ENCODE peak calls at places on chromosomes 7 and 10, in ten cellular contexts. M is endothelial cell of umbilical vein, W is spleen, P is K562, X is transverse colon, N is GM12878, K is prostate gland, H is upper lobe of left lung, O is HCT116, D is HepG2. V is an unnamed sample.

GRCh38 chr7:78473902-78474301 is 675.3 kb downstream of the PHTF2 start:
- DNase-seq in M (no peak), W (no peak), P (no peak), X (no peak), N (no peak), K (no peak), H (no peak), O (no peak), D (no peak), V (no peak)

GRCh38 chr7:22561895-22562593 is 62.1 kb upstream of the STEAP1B start:
- DNase-seq in M (peak; percentile 20), W (no peak), P (no peak), X (no peak), N (no peak), K (no peak), H (no peak), O (no peak), D (no peak), V (peak; percentile 63)

GRCh38 chr10:43059336-43059720 is 17.5 kb upstream of the RET start:
- DNase-seq in M (no peak), W (peak; percentile 9), P (no peak), X (no peak), N (no peak), K (no peak), H (no peak), O (no peak), D (no peak), V (no peak)

GRCh38 chr10:113108180-113108835 is 158.3 kb downstream of the TCF7L2 start:
- DNase-seq in M (no peak), W (no peak), P (peak; percentile 48), X (no peak), N (no peak), K (no peak), H (peak; percentile 34), O (no peak), D (no peak), V (peak; percentile 91)

GRCh38 chr7:29410981-29411380 is 152.7 kb upstream of the PRR15 start:
- DNase-seq in M (no peak), W (no peak), P (no peak), X (no peak), N (no peak), K (no peak), H (no peak), O (no peak), D (no peak), V (no peak)

GRCh38 chr7:138023618-138024333 is 21.9 kb upstream of the CREB3L2 start:
- DNase-seq in M (no peak), W (no peak), P (no peak), X (no peak), N (peak; percentile 61), K (no peak), H (no peak), O (no peak), D (no peak), V (no peak)

GRCh38 chr10:16594106-16594505 is 72.4 kb upstream of the C1QL3 start:
- DNase-seq in M (no peak), W (no peak), P (no peak), X (no peak), N (no peak), K (no peak), H (no peak), O (no peak), D (no peak), V (no peak)

GRCh38 chr7:141511370-141512335 is 39.6 kb upstream of the AGK start:
- DNase-seq in M (no peak), W (no peak), P (no peak), X (peak; percentile 15), N (no peak), K (peak; percentile 11), H (peak; percentile 23), O (no peak), D (no peak), V (peak; percentile 78)

GRCh38 chr10:62805139-62806092 is 896 bp downstream of the ADO start:
- DNase-seq in M (peak; percentile 51), W (peak; percentile 93), P (peak; percentile 41), X (peak; percentile 56), N (no peak), K (no peak), H (peak; percentile 44), O (no peak), D (peak; percentile 43), V (peak; percentile 66)

GRCh38 chr7:16223963-16224707 is 197.2 kb downstream of the CRPPA start:
- DNase-seq in M (no peak), W (no peak), P (no peak), X (no peak), N (no peak), K (no peak), H (no peak), O (no peak), D (no peak), V (no peak)

GRCh38 chr7:66553001-66553400 is 75.7 kb upstream of the KCTD7 start:
- DNase-seq in M (no peak), W (no peak), P (no peak), X (no peak), N (no peak), K (no peak), H (no peak), O (no peak), D (no peak), V (no peak)

GRCh38 chr10:132407243-132407746 is 10.3 kb downstream of the PWWP2B start:
- DNase-seq in M (no peak), W (no peak), P (no peak), X (peak; percentile 90), N (no peak), K (no peak), H (peak; percentile 92), O (no peak), D (peak; percentile 58), V (no peak)

GRCh38 chr7:84490661-84491060 is 296.1 kb upstream of the SEMA3A start:
- DNase-seq in M (no peak), W (no peak), P (peak; percentile 14), X (no peak), N (no peak), K (no peak), H (no peak), O (no peak), D (no peak), V (peak; percentile 22)

GRCh38 chr7:19069842-19070241 is 47.6 kb downstream of the TWIST1 start:
- DNase-seq in M (no peak), W (no peak), P (no peak), X (no peak), N (no peak), K (no peak), H (no peak), O (no peak), D (no peak), V (peak; percentile 59)

GRCh38 chr10:128105383-128105782 is 20.8 kb downstream of the MKI67 start:
- DNase-seq in M (no peak), W (no peak), P (no peak), X (no peak), N (no peak), K (no peak), H (no peak), O (no peak), D (no peak), V (no peak)

GRCh38 chr7:152756126-152756525 is 3.4 kb upstream of the ACTR3B start:
- DNase-seq in M (no peak), W (no peak), P (no peak), X (no peak), N (no peak), K (no peak), H (no peak), O (no peak), D (no peak), V (no peak)

GRCh38 chr10:25758041-25758457 is 176.0 kb upstream of the MYO3A start:
- DNase-seq in M (no peak), W (no peak), P (peak; percentile 45), X (no peak), N (no peak), K (no peak), H (no peak), O (peak; percentile 26), D (peak; percentile 10), V (peak; percentile 75)

GRCh38 chr10:2572611-2573010 is 494.7 kb upstream of the PFKP start:
- DNase-seq in M (no peak), W (no peak), P (no peak), X (no peak), N (no peak), K (no peak), H (no peak), O (no peak), D (no peak), V (no peak)

GRCh38 chr7:1767524-1767923 is 97.4 kb downstream of the ELFN1 start:
- DNase-seq in M (no peak), W (no peak), P (peak; percentile 48), X (no peak), N (no peak), K (no peak), H (no peak), O (peak; percentile 10), D (peak; percentile 35), V (peak; percentile 66)
- TF ChIP-seq CTCF in M (no peak), W (no peak), P (peak; percentile 71), X (no peak), N (no peak), K (no peak), H (no peak), O (peak; percentile 45), D (peak; percentile 77), V (peak; percentile 48)

GRCh38 chr10:114697061-114697598 is 39.1 kb upstream of the ABLIM1 start:
- DNase-seq in M (peak; percentile 74), W (no peak), P (no peak), X (no peak), N (no peak), K (peak; percentile 13), H (peak; percentile 84), O (no peak), D (no peak), V (no peak)
- TF ChIP-seq POLR2AphosphoS5 in M (peak; percentile 28), W (no peak), P (no peak), X (no peak), N (no peak), K (no peak), H (peak; percentile 38), O (no peak), D (no peak), V (no peak)

GRCh38 chr7:2819954-2820397 is 24.1 kb downstream of the GNA12 start:
- DNase-seq in M (no peak), W (no peak), P (no peak), X (no peak), N (no peak), K (no peak), H (peak; percentile 8), O (no peak), D (no peak), V (no peak)
- H3K4me1 ChIP-seq in M (peaks cover 22% of the 10 kb centered on the region), W (peaks cover 40% of the 10 kb centered on the region), P (no peaks in the 10 kb centered on the region), X (peaks cover 29% of the 10 kb centered on the region), N (peaks cover 45% of the 10 kb centered on the region), K (no peaks in the 10 kb centered on the region), H (peaks cover 50% of the 10 kb centered on the region), O (peaks cover 13% of the 10 kb centered on the region), D (peaks cover 84% of the 10 kb centered on the region), V (peaks cover 73% of the 10 kb centered on the region)

DNA sequence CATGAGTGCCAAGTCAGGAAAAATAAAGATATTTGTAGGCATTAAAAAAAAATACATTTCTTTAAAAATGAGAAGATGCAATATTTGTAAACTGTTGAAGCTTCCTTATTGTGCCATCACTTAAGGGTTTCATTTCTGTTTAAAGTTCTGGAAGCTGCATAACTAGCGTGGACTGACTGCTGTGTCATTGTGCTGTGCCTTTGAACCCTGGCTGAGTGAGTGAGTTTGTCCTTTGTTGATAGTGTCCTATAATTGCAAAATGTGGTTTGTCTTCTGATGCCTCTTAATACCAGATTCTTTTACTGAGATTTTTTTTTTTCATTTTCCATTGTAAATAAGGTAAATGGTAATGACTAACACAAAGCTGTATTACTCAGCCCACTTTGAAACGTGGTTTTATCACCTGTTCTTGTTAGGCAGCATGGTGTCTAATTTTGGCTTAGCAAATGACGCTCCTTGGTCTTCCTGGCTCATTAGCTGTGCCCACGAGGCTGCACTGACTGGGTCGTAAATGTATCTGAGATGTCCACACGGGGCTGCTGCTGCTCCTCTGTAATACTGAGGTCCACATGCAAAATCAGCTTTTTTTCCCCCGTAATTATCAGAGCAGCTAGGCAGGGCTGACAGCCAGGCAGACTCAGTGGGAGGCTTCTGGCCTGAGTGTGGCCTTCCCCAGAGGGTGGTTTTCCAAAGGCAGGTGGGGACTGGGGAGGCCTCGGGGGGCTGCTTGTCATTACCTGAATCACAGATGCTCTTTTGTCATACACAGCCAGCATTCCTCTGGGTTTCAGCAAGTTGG is 14.8 kb downstream of the ZSCAN25 start:
- DNase-seq in M (no peak), W (no peak), P (peak; percentile 39), X (no peak), N (no peak), K (peak; percentile 50), H (no peak), O (no peak), D (peak; percentile 64), V (peak; percentile 54)
- TF ChIP-seq CTCF in M (no peak), W (no peak), P (peak; percentile 70), X (no peak), N (peak; percentile 15), K (peak; percentile 23), H (peak; percentile 38), O (peak; percentile 21), D (peak; percentile 86), V (peak; percentile 43)